ENCODE peak calls at places on chromosomes 6 and 20, in six cellular contexts. F is SK-N-SH, Y is HepG2, I is H1, J is GM12878, O is K562. U is an unnamed sample.

GRCh38 chr6:121584591-121585369 is 149.3 kb downstream of the GJA1 start:
- DNase-seq in F (no peak), Y (no peak), I (no peak), J (no peak), O (no peak), U (no peak)

GRCh38 chr6:136550330-136551071 is at the start of gene MAP7:
- DNase-seq in F (peak; percentile 88), Y (no peak), I (peak; percentile 94), J (no peak), O (peak; percentile 92), U (peak; percentile 75)

GRCh38 chr20:19048898-19049889 is 163.2 kb upstream of the SLC24A3 start:
- DNase-seq in F (no peak), Y (no peak), I (no peak), J (no peak), O (no peak), U (no peak)

GRCh38 chr6:37137881-37138568 is 31.9 kb upstream of the PIM1 start:
- DNase-seq in F (no peak), Y (peak; percentile 74), I (peak; percentile 60), J (no peak), O (no peak), U (no peak)

GRCh38 chr6:41527721-41528408 is 18.3 kb upstream of the FOXP4 start:
- DNase-seq in F (no peak), Y (peak; percentile 41), I (no peak), J (no peak), O (no peak), U (no peak)

GRCh38 chr6:6333498-6333897 is 13.0 kb upstream of the F13A1 start:
- DNase-seq in F (no peak), Y (no peak), I (no peak), J (no peak), O (no peak), U (no peak)

GRCh38 chr6:5333653-5334052 is 72.3 kb downstream of the FARS2 start:
- DNase-seq in F (no peak), Y (peak; percentile 57), I (no peak), J (no peak), O (no peak), U (no peak)

GRCh38 chr20:52294106-52294628 is 102.6 kb upstream of the ZFP64 start:
- DNase-seq in F (no peak), Y (no peak), I (no peak), J (no peak), O (no peak), U (no peak)

GRCh38 chr6:138286698-138287097 is 68.4 kb upstream of the PBOV1 start:
- DNase-seq in F (no peak), Y (no peak), I (no peak), J (no peak), O (no peak), U (no peak)

GRCh38 chr6:30213999-30214982 is 1.1 kb upstream of the TRIM26 start:
- DNase-seq in F (peak; percentile 84), Y (peak; percentile 66), I (peak; percentile 80), J (peak; percentile 33), O (peak; percentile 23), U (peak; percentile 60)

GRCh38 chr6:30216096-30216495 is 2.9 kb upstream of the TRIM26 start:
- DNase-seq in F (no peak), Y (no peak), I (no peak), J (no peak), O (no peak), U (no peak)

GRCh38 chr6:30213654-30213998 is 420 bp upstream of the TRIM26 start:
- DNase-seq in F (no peak), Y (no peak), I (no peak), J (no peak), O (no peak), U (no peak)

GRCh38 chr6:30223339-30223738 is 10.1 kb upstream of the TRIM26 start:
- DNase-seq in F (no peak), Y (no peak), I (no peak), J (no peak), O (no peak), U (no peak)

GRCh38 chr6:30219244-30219643 is 6.0 kb upstream of the TRIM26 start:
- DNase-seq in F (peak; percentile 72), Y (peak; percentile 77), I (peak; percentile 59), J (peak; percentile 23), O (no peak), U (no peak)
- TF ChIP-seq TAF1 in F (no peak), Y (no peak), I (peak; percentile 31), J (peak; percentile 24), O (no peak), U (no peak)

GRCh38 chr6:31579119-31579505 is 3.1 kb downstream of the LTB start:
- DNase-seq in F (no peak), Y (no peak), I (no peak), J (no peak), O (no peak), U (no peak)

GRCh38 chr6:31580807-31581437 is 1.3 kb downstream of the LTB start:
- DNase-seq in F (peak; percentile 97), Y (peak; percentile 61), I (peak; percentile 96), J (no peak), O (peak; percentile 98), U (no peak)

GRCh38 chr6:31578461-31579118 is 3.2 kb downstream of the TNF start:
- DNase-seq in F (no peak), Y (no peak), I (no peak), J (no peak), O (no peak), U (no peak)

GRCh38 chr6:31580446-31580755 is 1.8 kb downstream of the LTB start:
- DNase-seq in F (no peak), Y (no peak), I (no peak), J (no peak), O (no peak), U (no peak)

GRCh38 chr6:31579546-31580445 is 2.4 kb downstream of the LTB start:
- DNase-seq in F (no peak), Y (no peak), I (no peak), J (no peak), O (no peak), U (no peak)
- TF ChIP-seq POLR2AphosphoS5 in F (no peak), Y (no peak), I (no peak), J (no peak), O (no peak), U (no peak)

DNA sequence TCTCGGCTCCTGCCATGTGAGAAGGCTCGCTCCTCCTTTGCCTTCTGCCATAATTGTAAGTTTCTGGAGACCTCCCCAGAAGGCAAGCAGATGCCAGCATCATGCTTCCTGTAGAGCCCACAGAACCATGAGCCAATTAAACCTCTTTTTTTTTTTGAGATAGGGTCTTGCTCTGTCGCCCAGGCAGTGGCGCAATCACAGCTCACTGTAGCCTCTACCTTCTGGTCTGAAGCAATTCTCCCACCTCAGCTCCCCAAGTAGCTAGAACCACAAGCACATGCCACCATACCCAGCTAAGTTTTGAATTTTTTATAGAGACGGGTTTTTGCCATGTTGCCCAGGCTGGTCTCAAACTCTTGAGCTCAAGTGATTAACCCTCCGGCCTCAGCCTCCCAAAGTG is 28.6 kb downstream of the RING1 start:
- DNase-seq in F (no peak), Y (no peak), I (no peak), J (no peak), O (no peak), U (no peak)
- TF ChIP-seq TAF1 in F (no peak), Y (no peak), I (no peak), J (no peak), O (no peak), U (no peak)

GRCh38 chr6:108671175-108671574 is 110.5 kb downstream of the FOXO3 start:
- DNase-seq in F (no peak), Y (no peak), I (no peak), J (no peak), O (no peak), U (no peak)
- TF ChIP-seq POLR2AphosphoS5 in F (no peak), Y (no peak), I (no peak), J (no peak), O (no peak), U (no peak)

DNA sequence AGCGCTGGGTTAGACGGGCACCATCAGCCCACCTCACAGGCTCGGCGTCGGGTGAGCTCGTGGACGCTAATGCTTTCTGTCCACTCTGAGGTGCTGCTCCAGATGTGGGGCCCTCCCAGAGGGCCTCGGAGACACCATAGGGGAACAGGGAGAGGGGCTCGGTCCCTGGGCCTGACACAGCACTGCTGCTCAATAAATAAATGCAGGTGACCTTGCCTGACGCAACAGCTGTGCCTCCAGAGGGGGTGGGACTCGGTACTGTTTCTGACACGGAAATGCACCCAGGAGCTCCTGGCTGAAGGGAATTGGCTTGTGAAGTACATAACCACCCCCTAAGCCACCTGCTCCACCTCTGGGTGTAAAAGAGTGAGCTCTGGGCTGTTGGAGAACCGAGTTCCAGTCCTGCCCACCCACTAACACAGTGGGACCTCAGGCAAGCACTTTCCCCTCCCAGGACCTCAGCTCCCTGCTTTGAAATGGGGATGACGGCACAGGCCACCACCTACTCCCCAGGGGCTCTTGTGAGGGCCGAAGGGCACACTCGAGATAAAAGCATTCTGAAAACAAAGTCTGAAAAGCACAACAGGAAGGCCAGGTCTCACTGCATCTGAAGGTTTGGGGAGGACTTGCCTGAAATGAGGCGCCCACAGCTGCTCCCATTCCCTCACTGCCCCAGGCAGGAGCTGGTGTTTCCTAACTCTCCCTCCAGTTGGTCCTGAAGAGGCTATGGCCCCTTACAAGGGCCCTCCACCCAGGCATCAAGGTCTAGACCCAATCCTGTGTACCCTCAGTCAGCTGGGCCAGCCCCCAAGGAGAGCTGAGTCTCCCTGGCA is 6.7 kb downstream of the KCNK15 start:
- DNase-seq in F (no peak), Y (no peak), I (no peak), J (no peak), O (no peak), U (no peak)
- TF ChIP-seq TAF1 in F (no peak), Y (peak; percentile 12), I (no peak), J (no peak), O (no peak), U (no peak)

GRCh38 chr6:154485784-154486183 is 24.7 kb downstream of the CNKSR3 start:
- DNase-seq in F (no peak), Y (no peak), I (no peak), J (no peak), O (no peak), U (no peak)

GRCh38 chr6:154481541-154482013 is 28.9 kb downstream of the CNKSR3 start:
- DNase-seq in F (no peak), Y (no peak), I (no peak), J (no peak), O (no peak), U (no peak)

GRCh38 chr6:154480144-154480639 is 30.3 kb downstream of the CNKSR3 start:
- DNase-seq in F (no peak), Y (no peak), I (no peak), J (no peak), O (no peak), U (no peak)

GRCh38 chr6:154479388-154480143 is 30.9 kb downstream of the CNKSR3 start:
- DNase-seq in F (no peak), Y (no peak), I (no peak), J (no peak), O (no peak), U (no peak)

GRCh38 chr6:154482858-154483257 is 27.6 kb downstream of the CNKSR3 start:
- DNase-seq in F (peak; percentile 23), Y (no peak), I (no peak), J (no peak), O (no peak), U (no peak)
- TF ChIP-seq POLR2AphosphoS5 in F (no peak), Y (no peak), I (no peak), J (no peak), O (no peak), U (no peak)